ENCODE peak calls at places on chromosomes 11 and 22, in ten cellular contexts. Z is Peyer's patch, O is sigmoid colon, M is spleen, I is tibial nerve, F is breast epithelium, L is prostate gland, T is A549, D is esophagus squamous epithelium, P is H1. V is an unnamed sample.

GRCh38 chr22:32877196-32877595 is 75.7 kb downstream of the TIMP3 start:
- DNase-seq in Z (no peak), O (no peak), M (no peak), I (no peak), F (no peak), L (no peak), T (no peak), D (no peak), P (no peak), V (no peak)

GRCh38 chr22:22769434-22770279 is 118.0 kb upstream of the IGLL5 start:
- DNase-seq in Z (no peak), O (no peak), M (no peak), I (no peak), F (no peak), L (no peak), T (no peak), D (no peak), P (no peak), V (no peak)

GRCh38 chr22:19873960-19874306 is 19.3 kb upstream of the GNB1L start:
- DNase-seq in Z (no peak), O (no peak), M (peak), I (peak), F (no peak), L (no peak), T (no peak), D (no peak), P (no peak), V (no peak)

GRCh38 chr11:61969391-61969758 is 1.9 kb upstream of the FTH1 start:
- DNase-seq in Z (no peak), O (no peak), M (no peak), I (no peak), F (no peak), L (no peak), T (no peak), D (no peak), P (no peak), V (no peak)

GRCh38 chr11:130314184-130314748 is 451 bp downstream of the ZBTB44 start:
- DNase-seq in Z (peak), O (peak), M (peak), I (no peak), F (peak), L (peak), T (no peak), D (peak), P (no peak), V (peak)

GRCh38 chr22:49724030-49724892 is 103.4 kb downstream of the BRD1 start:
- DNase-seq in Z (no peak), O (no peak), M (no peak), I (no peak), F (no peak), L (no peak), T (no peak), D (no peak), P (no peak), V (no peak)

GRCh38 chr11:134509381-134510068 is 97.5 kb upstream of the B3GAT1 start:
- DNase-seq in Z (peak), O (no peak), M (peak), I (no peak), F (no peak), L (no peak), T (no peak), D (no peak), P (no peak), V (no peak)

GRCh38 chr11:26649884-26650283 is 72.0 kb downstream of the SLC5A12 start:
- DNase-seq in Z (no peak), O (peak), M (no peak), I (no peak), F (peak), L (peak), T (peak), D (no peak), P (no peak), V (peak)

GRCh38 chr11:19220903-19221682 is 19.3 kb upstream of the CSRP3 start:
- DNase-seq in Z (no peak), O (no peak), M (no peak), I (no peak), F (no peak), L (no peak), T (no peak), D (no peak), P (no peak), V (no peak)

GRCh38 chr11:36436589-36436988 is 73.5 kb downstream of the TRAF6 start:
- DNase-seq in Z (no peak), O (no peak), M (no peak), I (no peak), F (no peak), L (no peak), T (no peak), D (no peak), P (no peak), V (no peak)

GRCh38 chr11:36437413-36437812 is 72.7 kb downstream of the TRAF6 start:
- DNase-seq in Z (no peak), O (no peak), M (no peak), I (no peak), F (no peak), L (no peak), T (no peak), D (no peak), P (no peak), V (no peak)

GRCh38 chr11:36433896-36434295 is 76.2 kb downstream of the TRAF6 start:
- DNase-seq in Z (no peak), O (no peak), M (no peak), I (no peak), F (no peak), L (no peak), T (no peak), D (no peak), P (no peak), V (no peak)

GRCh38 chr11:36432747-36433146 is 77.3 kb downstream of the TRAF6 start:
- DNase-seq in Z (no peak), O (no peak), M (no peak), I (no peak), F (no peak), L (no peak), T (no peak), D (no peak), P (no peak), V (no peak)

DNA sequence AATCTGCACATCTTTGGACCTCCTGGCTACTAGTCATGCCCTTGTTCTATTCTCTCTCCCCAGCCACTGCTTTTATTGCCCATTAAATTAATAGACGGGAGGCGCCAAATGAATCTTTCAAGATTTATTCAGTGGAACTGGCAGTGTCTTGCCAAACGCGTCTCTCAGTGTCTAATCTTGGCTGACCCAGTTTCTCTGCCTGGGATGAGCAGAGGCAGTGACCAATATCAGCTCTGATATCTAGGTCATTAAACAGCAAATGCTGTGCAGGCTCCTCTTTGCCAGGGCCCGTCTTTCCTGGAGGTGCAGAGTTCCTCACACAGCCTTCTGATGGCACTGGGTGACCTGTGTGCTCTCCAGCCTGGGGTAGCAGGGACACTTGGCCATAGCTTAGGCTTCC is 74.0 kb downstream of the TRAF6 start:
- DNase-seq in Z (no peak), O (no peak), M (no peak), I (no peak), F (no peak), L (no peak), T (no peak), D (no peak), P (no peak), V (no peak)
- TF ChIP-seq POLR2A in Z (no peak), O (no peak), M (no peak), I (no peak), F (no peak), L (no peak), T (no peak), D (no peak), P (no peak), V (no peak)

GRCh38 chr11:8829556-8829955 is 81.4 kb upstream of the AKIP1 start:
- DNase-seq in Z (no peak), O (peak), M (no peak), I (no peak), F (no peak), L (no peak), T (no peak), D (no peak), P (no peak), V (no peak)

GRCh38 chr11:8828580-8829358 is 82.2 kb upstream of the AKIP1 start:
- DNase-seq in Z (no peak), O (peak), M (no peak), I (no peak), F (no peak), L (no peak), T (no peak), D (no peak), P (no peak), V (no peak)

GRCh38 chr11:8826145-8826786 is 84.7 kb upstream of the AKIP1 start:
- DNase-seq in Z (no peak), O (peak), M (no peak), I (no peak), F (no peak), L (no peak), T (peak), D (no peak), P (no peak), V (no peak)

GRCh38 chr11:8826901-8827560 is 84.0 kb upstream of the AKIP1 start:
- DNase-seq in Z (no peak), O (peak), M (no peak), I (no peak), F (no peak), L (no peak), T (no peak), D (no peak), P (no peak), V (peak)

DNA sequence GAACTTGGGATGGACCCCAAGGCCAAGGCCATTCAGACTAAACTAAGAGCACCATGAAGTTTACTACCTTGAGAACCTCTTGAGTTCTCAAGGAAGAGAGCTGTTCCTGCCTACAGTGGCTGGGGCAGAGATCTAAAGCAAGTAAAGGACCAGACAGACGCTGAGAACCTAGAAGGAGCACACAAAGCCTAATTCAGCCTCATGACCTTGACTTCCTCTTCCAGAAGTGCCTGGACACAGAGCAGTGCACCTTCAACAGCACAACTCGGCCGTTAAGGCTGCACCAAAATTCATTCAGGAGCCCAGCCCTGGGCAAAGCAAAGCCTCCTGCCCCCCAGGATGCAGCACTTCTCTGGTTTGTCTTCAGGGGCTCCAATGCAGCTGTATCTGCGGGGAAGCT is 82.9 kb upstream of the AKIP1 start:
- DNase-seq in Z (no peak), O (peak), M (no peak), I (no peak), F (no peak), L (no peak), T (no peak), D (no peak), P (no peak), V (no peak)
- TF ChIP-seq POLR2A in Z (no peak), O (no peak), M (no peak), I (no peak), F (no peak), L (no peak), T (no peak), D (no peak), P (no peak), V (no peak)

GRCh38 chr11:94876645-94877445 is 96.5 kb downstream of the CWC15 start:
- DNase-seq in Z (peak), O (peak), M (no peak), I (peak), F (peak), L (peak), T (peak), D (no peak), P (no peak), V (peak)
- TF ChIP-seq POLR2A in Z (no peak), O (no peak), M (no peak), I (no peak), F (no peak), L (no peak), T (no peak), D (no peak), P (no peak), V (no peak)

GRCh38 chr11:78416285-78417174 is 1.1 kb downstream of the GAB2 start:
- DNase-seq in Z (peak), O (peak), M (peak), I (peak), F (peak), L (peak), T (peak), D (peak), P (peak), V (peak)
- TF ChIP-seq POLR2A in Z (peak), O (peak), M (peak), I (peak), F (peak), L (peak), T (no peak), D (no peak), P (no peak), V (peak)

V was measured in erythroblast.